ENCODE peak calls at places on chromosome 9, in five cellular contexts. W is testis, S is A549, Z is lower leg skin, M is prostate gland. H is an unnamed sample.

GRCh38 chr9:120411862-120412424 is 168.0 kb downstream of the CDK5RAP2 start:
- DNase-seq in W (no peak), M (no peak), Z (no peak), S (no peak), H (no peak)

GRCh38 chr9:107251756-107252322 is 31.2 kb upstream of the RAD23B start:
- DNase-seq in M (no peak), S (no peak), W (peak), Z (peak), H (no peak)

GRCh38 chr9:97500765-97501176 is 695 bp upstream of the TMOD1 start:
- DNase-seq in M (no peak), Z (no peak), W (no peak), S (no peak), H (no peak)

GRCh38 chr9:38345851-38346755 is 46.4 kb upstream of the ALDH1B1 start:
- DNase-seq in W (no peak), S (no peak), Z (no peak), M (no peak), H (no peak)

GRCh38 chr9:84481819-84482218 is 141.3 kb upstream of the SLC28A3 start:
- DNase-seq in W (no peak), Z (no peak), M (no peak), S (no peak), H (no peak)

GRCh38 chr9:130472184-130472705 is 27.5 kb downstream of the ASS1 start:
- DNase-seq in Z (no peak), M (no peak), W (no peak), S (no peak), H (no peak)

GRCh38 chr9:125519741-125520140 is 187.3 kb downstream of the MAPKAP1 start:
- DNase-seq in Z (no peak), S (no peak), W (no peak), M (no peak), H (no peak)

GRCh38 chr9:28801144-28801799 is 1228.0 kb upstream of the C9orf72 start:
- DNase-seq in M (no peak), Z (no peak), S (no peak), W (no peak), H (no peak)

GRCh38 chr9:129363216-129363873 is 185.3 kb upstream of the IER5L start:
- DNase-seq in S (no peak), Z (no peak), M (no peak), W (no peak), H (no peak)

GRCh38 chr9:102483666-102484065 is 511.5 kb upstream of the CYLC2 start:
- DNase-seq in M (no peak), Z (no peak), W (no peak), S (no peak), H (no peak)

GRCh38 chr9:16794871-16795639 is 75.4 kb downstream of the BNC2 start:
- DNase-seq in S (no peak), Z (peak), W (no peak), M (no peak), H (no peak)

GRCh38 chr9:72855321-72855720 is 97.5 kb downstream of the ALDH1A1 start:
- DNase-seq in M (no peak), S (no peak), W (no peak), Z (no peak), H (no peak)

GRCh38 chr9:16449331-16449730 is 421.1 kb downstream of the BNC2 start:
- DNase-seq in W (no peak), Z (no peak), M (no peak), S (no peak), H (no peak)

GRCh38 chr9:73156593-73157187 is 5.0 kb downstream of the ANXA1 start:
- DNase-seq in W (no peak), S (no peak), M (no peak), Z (no peak), H (no peak)

GRCh38 chr9:89476546-89476945 is 21.4 kb downstream of the SEMA4D start:
- DNase-seq in S (no peak), M (no peak), W (no peak), Z (no peak), H (no peak)

GRCh38 chr9:108860764-108861163 is 1.3 kb upstream of the ACTL7A start:
- DNase-seq in M (no peak), W (no peak), S (no peak), Z (no peak), H (no peak)

GRCh38 chr9:9631302-9631701 is 981.5 kb downstream of the PTPRD start:
- DNase-seq in S (no peak), W (no peak), M (no peak), Z (no peak), H (no peak)

GRCh38 chr9:82553654-82554366 is 509.1 kb downstream of the RASEF start:
- DNase-seq in Z (no peak), W (peak), S (no peak), M (no peak), H (peak)

GRCh38 chr9:14316574-14317304 is 2.8 kb upstream of the NFIB start:
- DNase-seq in W (no peak), S (no peak), M (no peak), Z (no peak), H (no peak)

GRCh38 chr9:10008101-10008799 is 604.6 kb downstream of the PTPRD start:
- DNase-seq in Z (no peak), M (no peak), W (no peak), S (no peak), H (no peak)

GRCh38 chr9:88660611-88661010 is 125.6 kb downstream of the NXNL2 start:
- DNase-seq in M (no peak), W (peak), S (no peak), Z (no peak), H (peak)

GRCh38 chr9:33354651-33355211 is 47.6 kb downstream of the AQP7 start:
- DNase-seq in W (peak), Z (no peak), S (no peak), M (no peak), H (no peak)

GRCh38 chr9:97954550-97954989 is 16.6 kb upstream of the HEMGN start:
- DNase-seq in W (peak), Z (peak), S (peak), M (peak), H (peak)

GRCh38 chr9:128385493-128386205 is 14.5 kb downstream of the URM1 start:
- DNase-seq in W (no peak), S (no peak), M (no peak), Z (no peak), H (no peak)

GRCh38 chr9:86700601-86701000 is 246.7 kb downstream of the GAS1 start:
- DNase-seq in M (peak), Z (no peak), W (no peak), S (no peak), H (no peak)

GRCh38 chr9:87223397-87224246 is 274.0 kb upstream of the DAPK1 start:
- DNase-seq in Z (no peak), S (no peak), W (no peak), M (peak), H (no peak)

GRCh38 chr9:104836767-104837166 is 72.8 kb downstream of the NIPSNAP3B start:
- DNase-seq in M (no peak), S (no peak), Z (no peak), W (no peak), H (no peak)

GRCh38 chr9:73090214-73090613 is 61.5 kb upstream of the ANXA1 start:
- DNase-seq in W (no peak), M (no peak), Z (no peak), S (no peak), H (no peak)

GRCh38 chr9:127915325-127915752 is 1.5 kb downstream of the ST6GALNAC4 start:
- DNase-seq in Z (no peak), W (no peak), M (no peak), S (no peak), H (no peak)

GRCh38 chr9:87614402-87614801 is 111.5 kb upstream of the CTSL start:
- DNase-seq in M (no peak), W (no peak), Z (no peak), S (no peak), H (no peak)

GRCh38 chr9:36906492-36906891 is 127.6 kb downstream of the PAX5 start:
- DNase-seq in Z (no peak), S (no peak), M (no peak), W (no peak), H (no peak)

GRCh38 chr9:18343799-18344198 is 130.2 kb upstream of the ADAMTSL1 start:
- DNase-seq in S (no peak), Z (no peak), M (no peak), W (no peak), H (no peak)

GRCh38 chr9:127970401-127971313 is 10.1 kb downstream of the EEIG1 start:
- DNase-seq in W (no peak), M (no peak), Z (peak), S (no peak), H (no peak)

GRCh38 chr9:72828281-72828731 is 124.5 kb downstream of the ALDH1A1 start:
- DNase-seq in S (peak), Z (no peak), M (no peak), W (no peak), H (no peak)

GRCh38 chr9:70410368-70410767 is 4.1 kb downstream of the KLF9 start:
- DNase-seq in S (no peak), Z (no peak), M (no peak), W (no peak), H (no peak)

GRCh38 chr9:99354104-99354503 is 132.0 kb downstream of the SEC61B start:
- DNase-seq in W (no peak), S (no peak), M (no peak), Z (no peak), H (no peak)

GRCh38 chr9:130770679-130771442 is 64.2 kb upstream of the ABL1 start:
- DNase-seq in Z (no peak), S (peak), M (no peak), W (no peak), H (no peak)

GRCh38 chr9:8825600-8826147 is 1026.1 kb upstream of the DMAC1 start:
- DNase-seq in S (no peak), M (no peak), Z (no peak), W (no peak), H (no peak)

GRCh38 chr9:89154218-89154617 is 24.4 kb downstream of the SHC3 start:
- DNase-seq in Z (no peak), M (no peak), W (no peak), S (no peak), H (no peak)

DNA sequence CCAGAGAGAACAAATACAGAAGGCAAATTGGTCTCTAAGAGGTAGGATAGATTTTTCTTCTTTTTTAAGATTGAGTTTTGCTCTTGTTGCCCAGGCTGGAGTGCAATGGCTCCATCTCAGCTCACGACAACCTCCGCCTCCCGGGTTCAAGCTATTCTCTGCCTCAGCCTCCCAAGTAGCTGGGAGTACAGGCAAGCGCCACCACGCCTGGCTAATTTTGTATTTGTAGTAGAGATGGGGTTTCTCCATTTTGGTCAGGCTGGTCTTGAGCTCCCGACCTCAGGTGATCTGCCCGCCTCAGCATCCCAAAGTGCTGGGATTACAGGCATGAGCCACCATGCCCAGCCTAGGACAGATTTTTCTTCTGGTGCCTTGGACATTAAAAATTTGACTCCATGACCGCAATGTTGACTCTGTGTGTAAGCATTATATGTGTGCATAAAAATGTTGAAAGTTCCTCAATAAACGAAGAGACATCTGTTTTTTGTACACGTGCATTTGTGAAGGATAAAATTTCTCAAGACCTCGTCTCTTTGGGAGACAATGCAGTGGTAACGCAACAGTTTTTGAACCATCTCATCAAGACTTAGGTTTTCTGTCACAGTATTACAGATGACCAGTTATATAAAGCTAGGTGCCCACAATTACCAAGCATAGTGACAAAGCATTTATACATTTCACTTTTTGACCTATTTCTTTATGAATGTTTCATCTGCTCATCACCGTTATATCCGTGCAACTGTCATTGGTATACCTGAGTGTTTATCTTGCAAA is 17.4 kb downstream of the VCP start:
- DNase-seq in S (no peak), Z (no peak), M (no peak), W (no peak), H (no peak)
- TF ChIP-seq POLR2A in S (no peak), Z (no peak), M (no peak), W (no peak), H (no peak)

GRCh38 chr9:133470988-133471387 is 7.9 kb downstream of the SLC2A6 start:
- DNase-seq in S (no peak), W (no peak), Z (no peak), M (no peak), H (no peak)

GRCh38 chr9:133472277-133472645 is 6.6 kb downstream of the SLC2A6 start:
- DNase-seq in Z (no peak), M (no peak), W (no peak), S (no peak), H (no peak)

GRCh38 chr9:133470427-133470924 is 8.4 kb downstream of the SLC2A6 start:
- DNase-seq in M (no peak), Z (no peak), W (no peak), S (no peak), H (no peak)

GRCh38 chr9:133472753-133473378 is 6.0 kb downstream of the SLC2A6 start:
- DNase-seq in M (no peak), Z (no peak), W (no peak), S (no peak), H (no peak)

GRCh38 chr9:133471551-133472276 is 7.2 kb downstream of the SLC2A6 start:
- DNase-seq in W (no peak), Z (no peak), M (no peak), S (no peak), H (no peak)
- TF ChIP-seq POLR2A in W (no peak), Z (no peak), M (no peak), S (no peak), H (peak)

GRCh38 chr9:78031826-78032598 is 401 bp upstream of the GNAQ start:
- DNase-seq in S (peak), Z (peak), M (peak), W (peak), H (peak)

GRCh38 chr9:78029601-78030552 is 1.7 kb downstream of the GNAQ start:
- DNase-seq in M (peak), S (peak), W (peak), Z (peak), H (peak)

GRCh38 chr9:78031271-78031825 is at the start of gene GNAQ:
- DNase-seq in M (no peak), W (peak), Z (no peak), S (peak), H (peak)

GRCh38 chr9:78028926-78029325 is 2.7 kb downstream of the GNAQ start:
- DNase-seq in M (no peak), Z (no peak), W (no peak), S (no peak), H (no peak)

DNA sequence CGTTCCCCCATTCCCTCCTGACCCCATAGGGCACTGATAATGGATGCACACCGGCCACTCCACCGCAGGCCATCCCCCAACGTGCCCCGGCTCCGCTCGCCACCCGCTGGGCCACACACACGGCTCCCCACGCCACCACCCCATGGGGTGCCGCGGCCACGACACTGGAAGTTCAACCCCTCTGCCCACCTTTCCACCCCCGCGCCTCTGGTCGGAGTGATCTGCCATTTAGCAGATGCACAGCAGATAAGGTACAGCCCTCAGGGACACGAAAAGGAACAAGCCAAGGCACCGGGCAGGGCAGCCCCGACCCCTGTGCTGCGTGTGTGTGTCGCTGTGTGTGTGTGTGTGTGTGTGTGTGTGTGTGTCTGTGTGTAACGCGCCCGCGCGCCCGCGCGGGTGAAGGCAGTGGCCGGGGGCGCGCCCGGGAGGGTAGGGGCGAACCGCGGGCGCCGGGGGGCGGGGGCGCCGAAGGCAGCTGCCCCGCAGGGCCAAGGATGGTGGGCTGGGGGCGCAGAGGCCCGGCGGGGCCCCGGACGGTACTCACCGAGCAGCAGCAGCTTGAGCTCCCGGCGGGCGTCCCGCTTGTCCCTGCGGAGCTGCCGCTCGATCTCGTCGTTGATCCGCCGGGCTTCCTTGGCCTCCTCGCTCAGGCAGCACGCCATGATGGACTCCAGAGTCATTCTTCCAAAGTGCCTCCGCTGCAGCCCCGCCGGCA is 899 bp downstream of the GNAQ start:
- DNase-seq in S (no peak), M (peak), Z (peak), W (peak), H (peak)
- TF ChIP-seq POLR2A in S (no peak), M (no peak), Z (no peak), W (no peak), H (peak)

GRCh38 chr9:682633-683508 is 158.6 kb upstream of the DMRT1 start:
- DNase-seq in Z (no peak), W (no peak), M (no peak), S (no peak), H (no peak)
- TF ChIP-seq POLR2A in Z (no peak), W (no peak), M (no peak), S (no peak), H (no peak)

GRCh38 chr9:95516736-95517558 is at the start of gene PTCH1:
- DNase-seq in W (peak), S (peak), Z (no peak), M (peak), H (no peak)
- TF ChIP-seq POLR2A in W (no peak), S (no peak), Z (no peak), M (no peak), H (no peak)

GRCh38 chr9:75087824-75088645 is at the start of the genes NMRK1 and OSTF1:
- DNase-seq in Z (peak), W (peak), M (peak), S (peak), H (peak)
- TF ChIP-seq POLR2A in Z (peak), W (peak), M (peak), S (peak), H (peak)

DNA sequence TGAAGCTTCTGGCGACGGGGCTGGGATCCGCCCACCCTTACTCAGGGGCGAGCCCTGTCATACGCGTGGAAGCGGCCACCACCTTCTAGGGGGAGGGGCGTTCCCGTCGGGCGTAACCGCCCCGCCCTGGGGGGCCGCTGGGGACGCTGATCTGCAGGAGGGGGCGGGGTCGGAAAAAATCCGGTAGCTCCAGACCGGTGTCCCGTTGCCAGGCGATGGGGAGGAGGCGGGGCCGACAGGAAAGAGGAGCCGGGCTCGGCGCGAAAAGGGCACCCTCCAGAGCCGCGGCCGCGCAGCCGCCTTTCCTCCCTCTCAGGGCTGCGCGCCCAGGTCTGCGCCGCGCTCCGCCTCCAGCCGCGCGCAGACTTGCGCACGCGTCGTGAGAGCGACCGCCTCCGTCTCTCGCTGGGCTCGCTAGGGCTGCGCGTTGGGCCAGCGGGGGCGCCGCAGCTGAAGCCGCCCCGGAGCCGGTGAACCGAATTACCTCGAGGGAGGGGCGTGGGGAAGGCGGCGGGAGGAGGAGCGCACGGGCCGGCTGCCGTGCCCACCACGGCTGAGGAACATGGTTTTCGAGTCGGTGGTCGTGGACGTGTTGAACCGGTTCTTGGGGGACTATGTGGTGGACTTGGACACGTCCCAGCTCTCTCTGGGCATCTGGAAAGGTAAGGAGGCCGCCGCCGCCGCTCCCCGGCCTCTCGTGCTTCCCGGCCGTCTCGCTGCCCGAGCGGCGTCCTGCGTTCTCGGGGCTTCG is at the start of gene VPS13A:
- DNase-seq in W (peak), S (peak), Z (peak), M (peak), H (peak)
- TF ChIP-seq POLR2A in W (no peak), S (peak), Z (no peak), M (peak), H (peak)

DNA sequence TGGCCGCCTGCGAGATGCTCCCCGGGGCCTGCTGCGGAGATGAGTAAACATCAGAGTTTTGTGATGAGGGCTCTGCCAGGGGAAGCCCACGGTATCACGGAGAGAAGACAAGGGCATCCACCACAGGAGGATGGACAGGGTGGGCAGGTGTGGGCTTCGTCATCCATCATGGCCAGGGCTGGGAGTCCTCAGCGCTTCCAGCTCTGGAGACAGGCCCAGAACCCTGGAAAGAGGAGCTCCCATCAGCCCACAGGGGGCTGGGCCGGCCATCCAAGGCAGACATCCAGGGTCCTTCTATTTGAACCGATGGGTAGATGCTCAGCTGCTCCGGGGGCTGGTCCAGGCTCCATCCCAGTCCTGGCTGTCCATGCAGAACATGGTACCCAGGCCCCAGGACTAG is 22.1 kb upstream of the FCN1 start:
- DNase-seq in W (no peak), S (no peak), M (no peak), Z (no peak), H (no peak)
- TF ChIP-seq POLR2A in W (no peak), S (no peak), M (no peak), Z (no peak), H (no peak)

GRCh38 chr9:112032009-112032408 is 135.4 kb downstream of the UGCG start:
- DNase-seq in M (no peak), S (no peak), Z (no peak), W (no peak), H (no peak)
- TF ChIP-seq POLR2A in M (no peak), S (no peak), Z (no peak), W (no peak), H (no peak)

H was measured in H54.